ENCODE peak calls at places on chromosomes 3 and 15, in eight cellular contexts. One of them, this sample, is unnamed.

GRCh38 chr15:95497681-95498080 is 832.8 kb upstream of the NR2F2 start:
- DNase-seq in GM10248: no peak
- DNase-seq in transverse colon: no peak
- DNase-seq in HFFc6: no peak
- DNase-seq in prostate gland: no peak
- DNase-seq in CD8-positive, alpha-beta T cell: no peak
- DNase-seq in activated B cell treated with CpG ODN at 0.5 μM for 24 hours: no peak
- DNase-seq in WTC11: no peak
- DNase-seq in this sample: no peak

GRCh38 chr15:97991972-97992541 is 31.6 kb downstream of the ARRDC4 start:
- DNase-seq in GM10248: no peak
- DNase-seq in transverse colon: no peak
- DNase-seq in HFFc6: no peak
- DNase-seq in prostate gland: no peak
- DNase-seq in CD8-positive, alpha-beta T cell: no peak
- DNase-seq in activated B cell treated with CpG ODN at 0.5 μM for 24 hours: no peak
- DNase-seq in WTC11: no peak
- DNase-seq in this sample: no peak

GRCh38 chr15:26767169-26767670 is 5.6 kb downstream of the GABRB3 start:
- DNase-seq in GM10248: no peak
- DNase-seq in transverse colon: no peak
- DNase-seq in HFFc6: no peak
- DNase-seq in prostate gland: no peak
- DNase-seq in CD8-positive, alpha-beta T cell: no peak
- DNase-seq in activated B cell treated with CpG ODN at 0.5 μM for 24 hours: no peak
- DNase-seq in WTC11: peak
- DNase-seq in this sample: no peak

GRCh38 chr15:59917504-59918157 is 86.5 kb upstream of the FOXB1 start:
- DNase-seq in GM10248: peak
- DNase-seq in transverse colon: peak
- DNase-seq in HFFc6: peak
- DNase-seq in prostate gland: peak
- DNase-seq in CD8-positive, alpha-beta T cell: peak
- DNase-seq in activated B cell treated with CpG ODN at 0.5 μM for 24 hours: peak
- DNase-seq in WTC11: peak
- DNase-seq in this sample: peak

GRCh38 chr15:38225381-38225780 is 27.3 kb upstream of the SPRED1 start:
- DNase-seq in GM10248: no peak
- DNase-seq in transverse colon: no peak
- DNase-seq in HFFc6: no peak
- DNase-seq in prostate gland: no peak
- DNase-seq in CD8-positive, alpha-beta T cell: no peak
- DNase-seq in activated B cell treated with CpG ODN at 0.5 μM for 24 hours: no peak
- DNase-seq in WTC11: no peak
- DNase-seq in this sample: no peak

GRCh38 chr15:39075756-39076341 is 505.0 kb upstream of the THBS1 start:
- DNase-seq in GM10248: no peak
- DNase-seq in transverse colon: no peak
- DNase-seq in HFFc6: peak
- DNase-seq in prostate gland: no peak
- DNase-seq in CD8-positive, alpha-beta T cell: no peak
- DNase-seq in activated B cell treated with CpG ODN at 0.5 μM for 24 hours: no peak
- DNase-seq in WTC11: no peak
- DNase-seq in this sample: no peak

GRCh38 chr3:4820296-4821121 is 158.7 kb upstream of the BHLHE40 start:
- DNase-seq in GM10248: no peak
- DNase-seq in transverse colon: no peak
- DNase-seq in HFFc6: no peak
- DNase-seq in prostate gland: no peak
- DNase-seq in CD8-positive, alpha-beta T cell: peak
- DNase-seq in activated B cell treated with CpG ODN at 0.5 μM for 24 hours: no peak
- DNase-seq in WTC11: no peak
- DNase-seq in this sample: no peak

GRCh38 chr15:58962662-58963565 is 24.5 kb upstream of the RNF111 start:
- DNase-seq in GM10248: no peak
- DNase-seq in transverse colon: no peak
- DNase-seq in HFFc6: no peak
- DNase-seq in prostate gland: no peak
- DNase-seq in CD8-positive, alpha-beta T cell: no peak
- DNase-seq in activated B cell treated with CpG ODN at 0.5 μM for 24 hours: no peak
- DNase-seq in WTC11: no peak
- DNase-seq in this sample: no peak

GRCh38 chr3:150376001-150376848 is 31.9 kb upstream of the TSC22D2 start:
- DNase-seq in GM10248: no peak
- DNase-seq in transverse colon: no peak
- DNase-seq in HFFc6: no peak
- DNase-seq in prostate gland: no peak
- DNase-seq in CD8-positive, alpha-beta T cell: no peak
- DNase-seq in activated B cell treated with CpG ODN at 0.5 μM for 24 hours: no peak
- DNase-seq in WTC11: no peak
- DNase-seq in this sample: no peak

DNA sequence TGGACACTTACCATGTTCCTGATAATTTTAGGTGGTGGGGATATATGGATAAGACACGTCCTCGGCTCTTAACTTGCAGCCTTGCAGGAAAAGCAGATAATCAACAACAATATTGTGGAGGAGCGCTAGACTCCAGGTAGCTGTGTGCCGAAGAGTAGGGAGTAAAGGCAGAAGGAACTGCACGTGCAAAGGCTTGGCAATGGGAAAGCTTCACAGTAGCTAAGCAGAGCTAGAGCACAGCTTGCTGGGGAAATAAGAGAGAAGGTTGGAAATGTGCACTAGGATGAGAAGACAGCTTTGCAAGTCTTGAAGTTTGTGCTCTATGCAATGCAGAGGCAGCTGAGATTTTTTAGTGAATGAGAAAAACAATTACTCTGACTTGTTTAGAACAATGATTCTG is 12.4 kb downstream of the PSMA4 start:
- DNase-seq in GM10248: no peak
- DNase-seq in transverse colon: no peak
- DNase-seq in HFFc6: no peak
- DNase-seq in prostate gland: no peak
- DNase-seq in CD8-positive, alpha-beta T cell: no peak
- DNase-seq in activated B cell treated with CpG ODN at 0.5 μM for 24 hours: no peak
- DNase-seq in WTC11: no peak
- DNase-seq in this sample: no peak
- TF ChIP-seq CTCF in GM10248: no peak
- TF ChIP-seq CTCF in transverse colon: no peak
- TF ChIP-seq CTCF in HFFc6: no peak
- TF ChIP-seq CTCF in prostate gland: no peak
- TF ChIP-seq CTCF in CD8-positive, alpha-beta T cell: no peak
- TF ChIP-seq CTCF in activated B cell treated with CpG ODN at 0.5 μM for 24 hours: no peak
- TF ChIP-seq CTCF in WTC11: no peak
- TF ChIP-seq CTCF in this sample: no peak

GRCh38 chr3:180640987-180641386 is 38.3 kb downstream of the CCDC39 start:
- DNase-seq in GM10248: no peak
- DNase-seq in transverse colon: no peak
- DNase-seq in HFFc6: no peak
- DNase-seq in prostate gland: no peak
- DNase-seq in CD8-positive, alpha-beta T cell: no peak
- DNase-seq in activated B cell treated with CpG ODN at 0.5 μM for 24 hours: no peak
- DNase-seq in WTC11: no peak
- DNase-seq in this sample: no peak

GRCh38 chr3:180646187-180646790 is 33.0 kb downstream of the CCDC39 start:
- DNase-seq in GM10248: no peak
- DNase-seq in transverse colon: no peak
- DNase-seq in HFFc6: no peak
- DNase-seq in prostate gland: no peak
- DNase-seq in CD8-positive, alpha-beta T cell: no peak
- DNase-seq in activated B cell treated with CpG ODN at 0.5 μM for 24 hours: no peak
- DNase-seq in WTC11: no peak
- DNase-seq in this sample: no peak
- TF ChIP-seq CTCF in GM10248: no peak
- TF ChIP-seq CTCF in transverse colon: no peak
- TF ChIP-seq CTCF in HFFc6: peak
- TF ChIP-seq CTCF in prostate gland: no peak
- TF ChIP-seq CTCF in CD8-positive, alpha-beta T cell: no peak
- TF ChIP-seq CTCF in activated B cell treated with CpG ODN at 0.5 μM for 24 hours: no peak
- TF ChIP-seq CTCF in WTC11: peak
- TF ChIP-seq CTCF in this sample: peak

GRCh38 chr3:42830437-42831320 is 21.4 kb downstream of the ACKR2 start:
- DNase-seq in GM10248: no peak
- DNase-seq in transverse colon: no peak
- DNase-seq in HFFc6: no peak
- DNase-seq in prostate gland: no peak
- DNase-seq in CD8-positive, alpha-beta T cell: no peak
- DNase-seq in activated B cell treated with CpG ODN at 0.5 μM for 24 hours: no peak
- DNase-seq in WTC11: peak
- DNase-seq in this sample: no peak
- TF ChIP-seq CTCF in GM10248: no peak
- TF ChIP-seq CTCF in transverse colon: peak
- TF ChIP-seq CTCF in HFFc6: peak
- TF ChIP-seq CTCF in prostate gland: no peak
- TF ChIP-seq CTCF in CD8-positive, alpha-beta T cell: peak
- TF ChIP-seq CTCF in activated B cell treated with CpG ODN at 0.5 μM for 24 hours: no peak
- TF ChIP-seq CTCF in WTC11: peak
- TF ChIP-seq CTCF in this sample: no peak

GRCh38 chr15:88664151-88664778 is 25.4 kb downstream of the ISG20 start:
- DNase-seq in GM10248: no peak
- DNase-seq in transverse colon: no peak
- DNase-seq in HFFc6: no peak
- DNase-seq in prostate gland: peak
- DNase-seq in CD8-positive, alpha-beta T cell: peak
- DNase-seq in activated B cell treated with CpG ODN at 0.5 μM for 24 hours: no peak
- DNase-seq in WTC11: no peak
- DNase-seq in this sample: peak
- TF ChIP-seq CTCF in GM10248: peak
- TF ChIP-seq CTCF in transverse colon: no peak
- TF ChIP-seq CTCF in HFFc6: no peak
- TF ChIP-seq CTCF in prostate gland: no peak
- TF ChIP-seq CTCF in CD8-positive, alpha-beta T cell: peak
- TF ChIP-seq CTCF in activated B cell treated with CpG ODN at 0.5 μM for 24 hours: no peak
- TF ChIP-seq CTCF in WTC11: no peak
- TF ChIP-seq CTCF in this sample: no peak

GRCh38 chr3:178901204-178901603 is 170.4 kb downstream of the ZMAT3 start:
- DNase-seq in GM10248: no peak
- DNase-seq in transverse colon: no peak
- DNase-seq in HFFc6: no peak
- DNase-seq in prostate gland: no peak
- DNase-seq in CD8-positive, alpha-beta T cell: no peak
- DNase-seq in activated B cell treated with CpG ODN at 0.5 μM for 24 hours: no peak
- DNase-seq in WTC11: no peak
- DNase-seq in this sample: no peak

GRCh38 chr3:178895178-178895789 is 176.3 kb downstream of the ZMAT3 start:
- DNase-seq in GM10248: no peak
- DNase-seq in transverse colon: no peak
- DNase-seq in HFFc6: no peak
- DNase-seq in prostate gland: no peak
- DNase-seq in CD8-positive, alpha-beta T cell: no peak
- DNase-seq in activated B cell treated with CpG ODN at 0.5 μM for 24 hours: no peak
- DNase-seq in WTC11: no peak
- DNase-seq in this sample: no peak

DNA sequence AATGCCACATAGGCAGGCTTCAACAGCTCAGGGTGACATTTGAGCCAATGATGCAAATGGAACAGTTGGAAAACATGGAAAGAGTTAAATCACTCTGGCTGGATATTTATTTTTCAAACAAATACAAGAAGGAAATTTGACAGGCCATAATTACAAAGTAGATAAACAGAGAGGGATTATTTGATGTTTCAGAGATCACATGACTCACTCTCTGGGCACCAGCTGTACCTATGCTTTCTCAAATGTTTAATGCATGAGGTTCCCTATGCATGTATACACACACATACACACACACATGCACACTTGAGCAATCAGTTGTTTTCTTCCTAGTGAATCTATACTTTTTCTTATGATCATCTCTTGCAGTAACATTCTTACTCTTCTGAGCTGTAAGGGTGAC is 171.4 kb downstream of the ZMAT3 start:
- DNase-seq in GM10248: no peak
- DNase-seq in transverse colon: no peak
- DNase-seq in HFFc6: no peak
- DNase-seq in prostate gland: no peak
- DNase-seq in CD8-positive, alpha-beta T cell: no peak
- DNase-seq in activated B cell treated with CpG ODN at 0.5 μM for 24 hours: no peak
- DNase-seq in WTC11: no peak
- DNase-seq in this sample: no peak
- TF ChIP-seq CTCF in GM10248: no peak
- TF ChIP-seq CTCF in transverse colon: no peak
- TF ChIP-seq CTCF in HFFc6: no peak
- TF ChIP-seq CTCF in prostate gland: no peak
- TF ChIP-seq CTCF in CD8-positive, alpha-beta T cell: no peak
- TF ChIP-seq CTCF in activated B cell treated with CpG ODN at 0.5 μM for 24 hours: no peak
- TF ChIP-seq CTCF in WTC11: no peak
- TF ChIP-seq CTCF in this sample: no peak

DNA sequence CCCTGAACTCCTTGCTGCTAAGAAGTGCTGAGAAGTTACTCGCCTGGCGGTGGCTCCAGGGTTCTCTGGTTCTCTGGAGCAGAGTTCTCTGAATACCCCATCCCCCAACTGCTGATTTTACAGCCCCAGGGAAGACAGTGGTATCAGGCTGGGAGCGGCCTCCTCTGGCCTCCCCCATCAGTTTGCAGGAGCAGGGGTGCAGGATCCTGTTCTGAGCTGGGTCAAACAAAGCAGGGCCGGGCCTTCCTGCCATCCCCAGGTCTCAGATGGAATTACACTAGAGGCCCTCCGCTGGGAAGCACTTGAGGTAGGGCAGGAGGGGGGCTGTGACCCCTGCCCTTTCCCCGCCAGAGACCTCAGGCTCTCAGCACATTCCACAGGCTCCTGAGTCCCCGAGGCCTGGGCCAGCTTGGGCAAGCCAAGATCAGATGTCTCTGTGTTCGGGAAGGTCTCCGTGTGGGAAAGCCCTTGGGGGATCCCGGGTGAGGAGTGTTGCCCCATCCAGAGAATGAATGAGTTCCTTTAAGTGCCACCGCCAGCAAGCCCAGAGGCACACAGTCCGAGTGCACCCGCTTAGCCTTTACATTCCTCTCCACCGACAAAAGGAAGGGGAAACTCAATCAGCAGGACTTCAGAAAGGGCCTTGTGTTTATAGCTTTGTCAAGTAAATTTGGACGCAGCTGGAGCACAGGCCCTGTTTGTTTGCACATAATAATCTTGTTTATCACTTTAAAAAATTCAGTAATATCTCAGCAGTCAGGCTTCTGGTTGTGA is 150.0 kb downstream of the LRRK1 start:
- DNase-seq in GM10248: no peak
- DNase-seq in transverse colon: no peak
- DNase-seq in HFFc6: peak
- DNase-seq in prostate gland: no peak
- DNase-seq in CD8-positive, alpha-beta T cell: no peak
- DNase-seq in activated B cell treated with CpG ODN at 0.5 μM for 24 hours: no peak
- DNase-seq in WTC11: peak
- DNase-seq in this sample: no peak
- TF ChIP-seq CTCF in GM10248: no peak
- TF ChIP-seq CTCF in transverse colon: no peak
- TF ChIP-seq CTCF in HFFc6: peak
- TF ChIP-seq CTCF in prostate gland: no peak
- TF ChIP-seq CTCF in CD8-positive, alpha-beta T cell: no peak
- TF ChIP-seq CTCF in activated B cell treated with CpG ODN at 0.5 μM for 24 hours: no peak
- TF ChIP-seq CTCF in WTC11: no peak
- TF ChIP-seq CTCF in this sample: no peak

This sample was measured in mesothelial cell of epicardium.